ENCODE peak calls at places on chromosomes 4 and X, in six cellular contexts. Q, M, T, W, N and E are unnamed samples.

GRCh38 chr4:163523791-163524365 is 29.4 kb downstream of the TMA16 start:
- DNase-seq in Q (no peak), M (no peak), T (no peak), W (no peak), N (no peak), E (no peak)

GRCh38 chrX:132480581-132481203 is 8.1 kb downstream of the MBNL3 start:
- DNase-seq in Q (peak; percentile 80), M (peak; percentile 63), T (no peak), W (no peak), N (no peak), E (no peak)

GRCh38 chrX:69015156-69015555 is 150.1 kb downstream of the PJA1 start:
- DNase-seq in Q (no peak), M (no peak), T (no peak), W (no peak), N (no peak), E (no peak)

GRCh38 chr4:177351611-177352010 is 41.9 kb downstream of the NEIL3 start:
- DNase-seq in Q (no peak), M (no peak), T (no peak), W (no peak), N (no peak), E (no peak)

GRCh38 chr4:123892997-123893745 is 496.6 kb downstream of the SPRY1 start:
- DNase-seq in Q (peak; percentile 87), M (peak; percentile 93), T (no peak), W (no peak), N (no peak), E (no peak)

GRCh38 chr4:133823177-133823576 is 378.4 kb downstream of the PABPC4L start:
- DNase-seq in Q (no peak), M (no peak), T (no peak), W (no peak), N (no peak), E (no peak)

GRCh38 chrX:53116101-53116500 is 22.2 kb downstream of the KANTR start:
- DNase-seq in Q (no peak), M (peak; percentile 89), T (peak; percentile 57), W (peak; percentile 4), N (no peak), E (no peak)

GRCh38 chr4:149605601-149606378 is 209.9 kb downstream of the IQCM start:
- DNase-seq in Q (no peak), M (no peak), T (peak; percentile 15), W (peak; percentile 75), N (no peak), E (peak; percentile 7)

GRCh38 chr4:141075553-141075952 is 57.7 kb downstream of the RNF150 start:
- DNase-seq in Q (no peak), M (no peak), T (no peak), W (no peak), N (no peak), E (no peak)

GRCh38 chr4:107970063-107970798 is 19.5 kb upstream of the HADH start:
- DNase-seq in Q (no peak), M (no peak), T (no peak), W (no peak), N (no peak), E (no peak)

GRCh38 chr4:147103403-147103946 is 157.8 kb upstream of the TTC29 start:
- DNase-seq in Q (peak; percentile 36), M (peak; percentile 96), T (peak; percentile 99), W (peak; percentile 96), N (peak; percentile 95), E (peak; percentile 91)

GRCh38 chrX:1386338-1387127 is 5.4 kb downstream of the SLC25A6 start:
- DNase-seq in Q (no peak), M (no peak), T (no peak), W (no peak), N (peak; percentile 62), E (no peak)

GRCh38 chr4:28926156-28926555 is 1794.0 kb upstream of the PCDH7 start:
- DNase-seq in Q (no peak), M (no peak), T (no peak), W (no peak), N (no peak), E (no peak)

GRCh38 chr4:56752985-56753384 is 68.5 kb downstream of the SPINK2 start:
- DNase-seq in Q (peak; percentile 6), M (no peak), T (no peak), W (no peak), N (no peak), E (no peak)

GRCh38 chrX:110041980-110042379 is 39.1 kb downstream of the TMEM164 start:
- DNase-seq in Q (no peak), M (no peak), T (no peak), W (no peak), N (no peak), E (no peak)

GRCh38 chr4:184288451-184289178 is 70.9 kb upstream of the ENPP6 start:
- DNase-seq in Q (no peak), M (no peak), T (no peak), W (no peak), N (no peak), E (no peak)

GRCh38 chr4:14313757-14314156 is 686.2 kb upstream of the BOD1L1 start:
- DNase-seq in Q (no peak), M (no peak), T (no peak), W (no peak), N (no peak), E (no peak)

GRCh38 chr4:184280104-184280503 is 62.4 kb upstream of the ENPP6 start:
- DNase-seq in Q (no peak), M (no peak), T (no peak), W (no peak), N (no peak), E (no peak)

GRCh38 chr4:119037709-119038463 is 97.7 kb upstream of the MYOZ2 start:
- DNase-seq in Q (no peak), M (no peak), T (no peak), W (no peak), N (no peak), E (no peak)

GRCh38 chr4:119100640-119101039 is 35.0 kb upstream of the MYOZ2 start:
- DNase-seq in Q (no peak), M (peak; percentile 10), T (no peak), W (no peak), N (no peak), E (no peak)

GRCh38 chr4:79250887-79251286 is 75.0 kb downstream of the NAA11 start:
- DNase-seq in Q (no peak), M (no peak), T (peak; percentile 85), W (no peak), N (no peak), E (no peak)

GRCh38 chr4:8914461-8915171 is 43.0 kb upstream of the HMX1 start:
- DNase-seq in Q (no peak), M (no peak), T (no peak), W (no peak), N (peak; percentile 34), E (no peak)

GRCh38 chr4:25815586-25815985 is 47.2 kb downstream of the SEL1L3 start:
- DNase-seq in Q (no peak), M (peak; percentile 78), T (peak; percentile 38), W (peak; percentile 66), N (no peak), E (no peak)

GRCh38 chr4:121900132-121900983 is 30.1 kb upstream of the BBS7 start:
- DNase-seq in Q (peak; percentile 61), M (peak; percentile 69), T (peak; percentile 3), W (peak; percentile 72), N (no peak), E (peak; percentile 4)

GRCh38 chr4:138868562-138868961 is 147.0 kb upstream of the NOCT start:
- DNase-seq in Q (no peak), M (peak; percentile 6), T (peak; percentile 15), W (no peak), N (no peak), E (no peak)

GRCh38 chr4:7043521-7044414 is 596 bp downstream of the TADA2B start:
- DNase-seq in Q (peak; percentile 70), M (peak; percentile 56), T (no peak), W (no peak), N (peak; percentile 75), E (no peak)

GRCh38 chr4:24800273-24800880 is 5.0 kb downstream of the SOD3 start:
- DNase-seq in Q (no peak), M (peak; percentile 36), T (no peak), W (no peak), N (no peak), E (no peak)
- H3K4me3 ChIP-seq in Q (no peak overlapping the region), M (peak overlapping the region; percentile 6), T (peak overlapping the region; percentile 20), W (peak overlapping the region; percentile 37), N (peak overlapping the region; percentile 1), E (peak overlapping the region; percentile 8)

DNA sequence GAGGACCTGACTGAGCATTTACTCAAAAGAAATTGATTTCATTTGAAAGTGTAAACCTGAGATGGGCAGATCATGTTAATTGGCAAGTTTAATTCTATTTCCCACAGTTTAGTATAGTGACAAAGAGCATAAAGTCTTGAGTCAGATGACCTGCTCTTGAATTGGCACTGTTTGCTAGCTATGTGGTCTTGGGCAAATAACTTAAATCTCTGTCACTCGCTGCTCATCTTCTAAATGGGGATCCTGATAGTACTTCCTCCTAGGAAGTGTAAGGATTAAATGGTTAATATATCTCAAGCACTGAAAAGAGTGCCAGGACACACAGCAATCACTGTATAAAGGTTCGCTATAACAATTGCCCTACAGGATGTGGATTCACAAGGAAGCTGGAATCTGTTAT is 242.8 kb upstream of the JADE1 start:
- DNase-seq in Q (peak; percentile 41), M (peak; percentile 16), T (no peak), W (no peak), N (no peak), E (no peak)
- H3K4me3 ChIP-seq in Q (no peak overlapping the region), M (no peak overlapping the region), T (no peak overlapping the region), W (no peak overlapping the region), N (no peak overlapping the region), E (no peak overlapping the region)

DNA sequence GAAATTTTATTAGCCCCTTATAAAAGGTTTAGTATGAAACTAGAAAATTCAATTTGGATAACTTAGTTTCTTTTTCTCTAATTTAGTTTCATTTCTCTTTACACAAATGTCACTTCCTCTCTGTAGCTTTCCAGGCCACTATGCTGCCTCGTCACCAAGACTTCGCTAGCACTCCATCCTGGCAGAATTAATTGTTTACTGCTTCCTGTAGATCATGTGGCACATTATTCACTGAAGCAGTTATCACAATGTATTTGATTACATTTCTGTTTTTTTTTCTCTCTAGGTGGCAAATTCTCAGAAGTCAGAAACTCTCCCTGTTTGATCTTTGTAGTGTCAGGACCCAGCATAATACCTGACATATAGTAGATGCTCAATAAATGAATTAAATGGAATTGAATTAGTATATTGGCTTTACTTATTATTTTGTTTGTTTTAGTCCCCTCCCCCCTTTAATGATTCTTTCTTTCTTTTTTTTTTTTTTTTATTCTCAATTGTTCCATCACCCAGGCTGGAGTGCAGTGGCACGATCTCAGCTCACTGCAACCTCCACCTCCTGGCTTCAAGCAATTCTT is 9.3 kb upstream of the SAT1 start:
- DNase-seq in Q (peak; percentile 76), M (peak; percentile 7), T (no peak), W (no peak), N (no peak), E (no peak)
- H3K4me3 ChIP-seq in Q (no peak overlapping the region), M (no peak overlapping the region), T (no peak overlapping the region), W (no peak overlapping the region), N (no peak overlapping the region), E (no peak overlapping the region)

GRCh38 chr4:3767569-3768288 is 1.5 kb downstream of the ADRA2C start:
- DNase-seq in Q (no peak), M (no peak), T (no peak), W (no peak), N (no peak), E (no peak)

GRCh38 chr4:3762753-3763511 is 3.3 kb upstream of the ADRA2C start:
- DNase-seq in Q (no peak), M (no peak), T (no peak), W (no peak), N (peak; percentile 87), E (no peak)

GRCh38 chr4:3766207-3766790 is at the start of gene ADRA2C:
- DNase-seq in Q (no peak), M (no peak), T (no peak), W (no peak), N (no peak), E (no peak)

GRCh38 chr4:3766791-3767561 is 791 bp downstream of the ADRA2C start:
- DNase-seq in Q (no peak), M (no peak), T (no peak), W (no peak), N (peak; percentile 82), E (no peak)

GRCh38 chr4:3765271-3766206 is 646 bp upstream of the ADRA2C start:
- DNase-seq in Q (no peak), M (peak; percentile 30), T (peak; percentile 17), W (peak; percentile 37), N (peak; percentile 91), E (no peak)
- H3K4me3 ChIP-seq in Q (no peak overlapping the region), M (no peak overlapping the region), T (peak overlapping the region; percentile 47), W (peak overlapping the region; percentile 34), N (peak overlapping the region; percentile 74), E (peak overlapping the region; percentile 50)